ENCODE peak calls at places on chromosomes 1 and 21, in four cellular contexts. X, D, B and A are unnamed samples. For H3K4me1 and H3K27me3, the result is how much of the 10 kb centered on the place peaks cover.

GRCh38 chr21:38342734-38343133 is 85.9 kb downstream of the KCNJ15 start:
- DNase-seq in D (no peak), B (no peak), X (no peak), A (no peak)

GRCh38 chr1:10473145-10473765 is 926 bp upstream of the DFFA start:
- DNase-seq in D (peak), X (no peak), B (no peak), A (no peak)

GRCh38 chr1:222454782-222455181 is 93.1 kb downstream of the HHIPL2 start:
- DNase-seq in X (no peak), D (no peak), B (no peak), A (no peak)

GRCh38 chr1:150558761-150559626 is 9.8 kb downstream of the ADAMTSL4 start:
- DNase-seq in X (no peak), B (no peak), D (no peak), A (no peak)

GRCh38 chr1:243791586-243792267 is 58.3 kb downstream of the AKT3 start:
- DNase-seq in X (no peak), D (no peak), B (no peak), A (no peak)

GRCh38 chr1:113812661-113813135 is 422 bp upstream of the RSBN1 start:
- DNase-seq in B (no peak), X (no peak), D (peak), A (no peak)

GRCh38 chr1:117262976-117263375 is 52.2 kb upstream of the VTCN1 start:
- DNase-seq in X (no peak), D (no peak), B (no peak), A (no peak)

GRCh38 chr1:203797948-203798347 is 2.5 kb downstream of the ZBED6 start:
- DNase-seq in X (no peak), D (peak), B (peak), A (no peak)

GRCh38 chr1:14570514-14570913 is 28.0 kb upstream of the KAZN start:
- DNase-seq in D (no peak), B (no peak), X (no peak), A (no peak)

GRCh38 chr1:231420299-231420958 is 1.7 kb downstream of the EGLN1 start:
- DNase-seq in X (no peak), D (peak), B (no peak), A (no peak)

GRCh38 chr1:76109404-76109803 is 34.9 kb downstream of the ST6GALNAC3 start:
- DNase-seq in X (no peak), B (no peak), D (no peak), A (no peak)

GRCh38 chr1:211328866-211329265 is 2.2 kb downstream of the TRAF5 start:
- DNase-seq in D (no peak), B (no peak), X (no peak), A (no peak)

GRCh38 chr1:173206816-173207595 is at the start of gene TNFSF4:
- DNase-seq in D (no peak), X (no peak), B (no peak), A (no peak)

GRCh38 chr1:86841120-86841519 is 72.8 kb downstream of the SELENOF start:
- DNase-seq in X (no peak), D (no peak), B (no peak), A (no peak)

GRCh38 chr21:24895885-24896734 is 711.2 kb downstream of the MRPL39 start:
- DNase-seq in B (no peak), D (peak), X (no peak), A (no peak)

GRCh38 chr1:44377925-44378784 is 23.1 kb upstream of the ERI3 start:
- DNase-seq in D (peak), B (peak), X (peak), A (no peak)

GRCh38 chr1:109847251-109847650 is 63.4 kb upstream of the CSF1 start:
- DNase-seq in B (no peak), X (no peak), D (no peak), A (no peak)

GRCh38 chr1:198672124-198672523 is 33.3 kb downstream of the PTPRC start:
- DNase-seq in B (no peak), X (no peak), D (no peak), A (no peak)

GRCh38 chr1:227447531-227447990 is 115.8 kb upstream of the ZNF678 start:
- DNase-seq in D (no peak), X (no peak), B (no peak), A (no peak)

GRCh38 chr1:224510880-224511645 is 76.5 kb upstream of the WDR26 start:
- DNase-seq in X (no peak), B (no peak), D (peak), A (no peak)

GRCh38 chr1:58162952-58163550 is 383.5 kb downstream of the OMA1 start:
- DNase-seq in B (peak), X (peak), D (peak), A (peak)

GRCh38 chr21:38223893-38224540 is 32.8 kb upstream of the KCNJ15 start:
- DNase-seq in D (peak), X (peak), B (no peak), A (no peak)

GRCh38 chr1:113142791-113143190 is 69.8 kb downstream of the LRIG2 start:
- DNase-seq in X (no peak), B (no peak), D (no peak), A (no peak)

GRCh38 chr1:169529068-169529642 is 43.4 kb upstream of the SLC19A2 start:
- DNase-seq in X (peak), D (no peak), B (no peak), A (no peak)

DNA sequence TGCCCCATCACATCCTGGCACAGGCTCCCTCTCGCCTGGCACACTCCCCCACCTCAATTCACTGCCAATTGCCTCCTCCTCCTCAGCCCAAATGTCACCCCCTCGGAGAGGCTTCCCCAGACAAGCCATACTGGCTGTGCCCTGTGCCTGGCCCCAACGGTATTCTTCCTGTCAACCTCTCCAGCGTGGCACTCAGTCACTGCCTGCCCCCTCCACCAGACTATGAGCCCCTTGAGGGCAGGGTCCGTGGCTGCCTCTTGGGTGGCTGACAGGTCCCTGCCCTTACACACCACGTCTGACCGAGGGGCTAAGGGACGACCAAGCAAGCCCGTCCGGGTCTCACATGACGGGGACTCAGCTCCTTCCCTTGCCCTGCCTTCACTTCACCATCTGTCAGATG is 74.9 kb downstream of the MRPL37 start:
- DNase-seq in X (no peak), D (no peak), B (no peak), A (no peak)
- H3K4me1 ChIP-seq in X (under half), D (under half), B (under half), A (under half)

DNA sequence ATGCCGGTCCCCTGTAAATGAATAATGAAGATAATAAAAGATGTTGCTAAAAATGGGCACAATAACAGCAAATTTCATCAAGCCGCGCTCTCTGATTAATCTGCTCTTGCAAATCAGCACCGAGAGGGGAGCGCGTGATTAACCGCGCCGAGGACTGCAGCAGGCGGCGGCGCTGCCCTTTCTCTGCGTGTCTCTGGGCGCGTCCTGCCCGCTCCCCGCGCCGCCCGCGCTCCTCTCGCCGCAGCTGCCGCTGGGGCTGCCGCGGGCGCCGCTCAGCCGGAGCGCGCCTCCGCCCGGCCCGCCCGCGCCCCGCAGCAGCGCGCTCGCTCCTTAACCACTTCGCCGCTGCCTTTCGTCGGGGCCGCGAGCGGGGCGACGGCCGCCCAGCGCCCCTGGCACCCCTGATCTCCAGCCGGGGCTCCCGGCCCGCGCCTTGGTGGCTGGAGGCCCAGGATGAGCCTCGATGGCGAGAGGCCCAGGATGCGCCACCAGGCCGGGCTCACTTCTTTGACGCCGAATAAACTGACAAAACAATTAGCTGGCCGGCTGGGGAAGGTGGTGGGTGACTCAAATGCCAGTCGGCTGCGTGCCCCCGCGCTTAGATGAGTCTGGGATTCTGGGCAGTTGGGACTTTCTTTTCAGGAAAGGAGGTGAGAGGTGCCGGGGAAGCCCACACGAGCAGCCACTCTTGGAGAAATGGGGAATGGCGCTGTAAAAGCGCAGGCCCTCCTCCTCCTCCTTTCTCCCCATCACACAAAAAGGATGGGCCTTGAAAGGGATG is 221.4 kb upstream of the PKN2 start:
- DNase-seq in X (no peak), D (no peak), B (no peak), A (no peak)
- TF ChIP-seq TCF7L2 in X (no peak), D (no peak), B (no peak), A (no peak)

GRCh38 chr1:189908113-189908512 is 569.6 kb downstream of the BRINP3 start:
- DNase-seq in X (no peak), B (no peak), D (no peak), A (no peak)
- H3K27me3 ChIP-seq in X (under half), B (under half), D (under half), A (under half)

DNA sequence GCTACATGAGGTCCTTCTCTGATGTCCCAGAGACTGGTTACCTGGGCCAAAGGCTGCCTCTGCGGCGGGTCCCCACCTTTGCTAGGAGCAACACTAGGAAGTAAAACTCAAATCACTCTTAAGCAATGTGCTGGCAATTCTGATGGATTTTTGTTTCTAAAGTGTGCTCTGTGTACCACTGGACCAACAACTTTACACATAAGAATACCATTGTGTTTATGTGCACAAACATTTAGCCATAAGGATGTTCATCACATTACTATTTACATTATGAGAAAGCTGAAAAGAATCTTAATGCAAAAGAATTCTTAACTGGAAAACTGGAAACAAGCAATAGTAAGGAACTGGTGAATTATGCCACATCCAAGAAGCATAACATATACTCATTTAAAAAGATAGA is 38.6 kb downstream of the SSBP3 start:
- DNase-seq in D (no peak), X (no peak), B (no peak), A (no peak)
- H3K4me1 ChIP-seq in D (under half), X (under half), B (under half), A (under half)

DNA sequence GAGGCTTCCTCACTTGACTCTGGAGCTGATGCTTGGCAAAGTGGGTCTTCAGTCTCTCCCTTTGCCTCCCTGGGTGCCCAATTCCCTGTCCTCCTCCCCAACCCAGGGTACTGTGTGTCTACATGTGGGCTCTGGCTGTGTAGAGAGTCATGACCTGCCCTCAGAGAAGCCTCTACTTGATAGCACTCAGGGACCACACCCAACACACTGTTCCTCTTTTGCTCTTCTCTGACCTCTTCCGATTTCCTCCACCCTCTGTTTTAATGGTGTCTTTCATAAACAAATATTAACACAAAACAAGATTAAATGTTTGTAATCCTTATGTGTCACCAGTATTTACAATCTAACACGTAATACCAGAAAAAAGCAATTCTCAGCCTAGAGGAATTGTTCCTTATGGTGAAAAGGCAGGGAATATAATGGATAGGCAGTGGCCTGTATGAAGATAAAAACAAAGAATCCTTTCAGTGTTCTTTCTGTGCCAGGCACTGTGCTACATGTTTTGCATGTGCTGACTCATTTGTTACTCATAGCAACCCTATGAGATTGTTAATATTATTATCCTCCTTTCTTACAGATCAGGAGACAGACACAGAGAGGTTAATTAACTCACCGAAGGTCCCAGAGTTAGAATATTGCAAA is 58.2 kb downstream of the HSD3B1 start:
- DNase-seq in B (no peak), D (no peak), X (no peak), A (no peak)
- TF ChIP-seq TCF7L2 in B (no peak), D (no peak), X (no peak), A (no peak)

GRCh38 chr21:35149698-35150097 is 100.6 kb upstream of the RUNX1 start:
- DNase-seq in B (no peak), D (no peak), X (no peak), A (no peak)

GRCh38 chr21:35150562-35151226 is 101.6 kb upstream of the RUNX1 start:
- DNase-seq in B (no peak), X (no peak), D (no peak), A (no peak)

GRCh38 chr21:35156293-35156976 is 107.3 kb upstream of the RUNX1 start:
- DNase-seq in D (no peak), X (no peak), B (no peak), A (no peak)

GRCh38 chr21:35153671-35154070 is 104.6 kb upstream of the RUNX1 start:
- DNase-seq in D (no peak), B (no peak), X (no peak), A (no peak)

GRCh38 chr21:35154788-35155187 is 105.7 kb upstream of the RUNX1 start:
- DNase-seq in D (peak), X (no peak), B (no peak), A (no peak)
- H3K27me3 ChIP-seq in D (under half), X (under half), B (under half), A (under half)

GRCh38 chr1:41888756-41889155 is 30.0 kb downstream of the HIVEP3 start:
- DNase-seq in D (no peak), B (no peak), X (no peak), A (no peak)

GRCh38 chr1:41887365-41887764 is 31.4 kb downstream of the HIVEP3 start:
- DNase-seq in X (no peak), D (no peak), B (no peak), A (no peak)

GRCh38 chr1:41891403-41891896 is 27.3 kb downstream of the HIVEP3 start:
- DNase-seq in D (peak), B (peak), X (no peak), A (no peak)

GRCh38 chr1:41890841-41891311 is 27.8 kb downstream of the HIVEP3 start:
- DNase-seq in B (no peak), X (no peak), D (peak), A (no peak)

DNA sequence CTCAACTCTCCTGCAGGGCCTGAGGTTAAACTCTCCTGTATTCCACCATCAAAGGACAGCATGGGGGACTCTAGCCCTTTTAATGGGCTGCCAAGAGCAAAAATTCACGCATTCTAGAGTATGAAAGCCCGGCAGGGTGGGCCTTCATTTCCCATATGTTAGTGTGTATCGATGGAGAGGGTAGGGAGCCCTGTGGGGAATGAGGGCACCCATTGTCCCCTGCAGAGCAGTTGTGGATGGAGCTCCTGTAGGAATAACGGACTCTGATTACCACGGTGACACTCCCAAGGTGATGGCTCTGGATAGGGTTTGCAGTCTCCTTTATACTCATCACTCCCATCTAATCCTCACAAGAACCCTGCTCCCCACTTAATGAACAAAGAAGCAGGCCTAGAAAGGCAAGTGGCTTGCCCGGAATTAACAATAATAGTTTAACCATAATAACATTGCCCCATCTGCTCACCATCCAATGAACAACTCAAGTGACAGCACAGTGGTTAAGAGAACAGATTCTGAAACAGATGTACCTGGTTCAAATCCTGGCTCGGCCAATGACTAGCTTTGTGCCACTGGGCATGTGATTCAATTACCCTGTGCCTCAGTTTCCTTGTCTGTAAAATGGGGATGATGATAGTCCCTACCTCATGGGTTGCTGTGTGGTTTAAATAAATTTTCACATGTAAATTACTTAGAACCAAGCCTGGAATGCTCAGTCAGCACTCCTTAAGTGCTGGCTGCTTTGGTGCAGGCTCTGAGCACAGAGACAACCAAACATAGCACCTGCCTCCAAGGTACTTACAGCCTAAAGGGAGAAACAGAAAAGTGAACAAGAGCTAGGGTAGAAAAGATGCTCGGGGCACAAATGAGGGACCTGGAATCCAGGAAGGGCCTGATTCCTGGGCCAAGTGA is 29.0 kb downstream of the HIVEP3 start:
- DNase-seq in X (no peak), B (no peak), D (no peak), A (no peak)
- H3K4me1 ChIP-seq in X (under half), B (under half), D (under half), A (under half)

GRCh38 chr1:6646499-6647148 is 22.0 kb downstream of the THAP3 start:
- DNase-seq in B (peak), X (peak), D (peak), A (no peak)
- TF ChIP-seq TCF7L2 in B (no peak), X (no peak), D (no peak), A (no peak)

GRCh38 chr1:195915826-195916225 is 692.4 kb downstream of the KCNT2 start:
- DNase-seq in X (no peak), B (no peak), D (no peak), A (no peak)
- H3K27me3 ChIP-seq in X (under half), B (under half), D (under half), A (under half)

DNA sequence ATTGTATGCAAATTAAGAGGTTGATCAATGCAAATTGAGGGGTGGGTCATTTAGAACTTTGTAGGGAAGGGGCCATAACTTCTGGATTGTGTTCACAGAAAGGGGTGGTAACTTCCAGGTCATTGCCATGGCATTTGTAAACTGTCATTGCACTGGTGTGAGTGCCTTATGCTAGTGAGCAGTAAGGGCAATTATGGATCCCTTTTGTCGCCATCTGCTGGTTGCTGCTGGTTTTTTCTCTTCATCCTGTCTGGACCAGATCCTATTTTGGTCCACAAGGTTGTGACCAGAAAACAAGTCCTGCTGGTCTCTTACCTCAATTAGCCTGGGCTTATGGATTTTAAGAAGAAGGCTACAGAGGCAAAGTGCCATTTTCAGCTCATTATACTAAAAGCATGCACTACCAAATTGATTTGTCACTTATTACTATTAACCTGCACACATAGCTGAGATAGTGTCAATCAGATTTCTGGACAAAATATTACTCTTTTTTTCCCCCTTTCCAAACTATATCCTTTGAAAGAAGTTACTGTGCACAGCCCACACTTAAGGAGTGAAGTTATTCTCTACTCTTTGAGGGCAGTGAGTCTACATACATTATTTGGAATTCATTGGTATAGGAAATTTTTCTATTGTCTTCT is 196.2 kb downstream of the ZC3H11B start:
- DNase-seq in B (peak), X (peak), D (peak), A (peak)
- H3K4me1 ChIP-seq in B (under half), X (under half), D (under half), A (under half)